ENCODE peak calls at places on chromosome 17, in seven cellular contexts. W is GM12865, M is tibial nerve, B is fibroblast of lung, O is ascending aorta, C is MCF 10A, A is IMR-90. E is an unnamed sample.

GRCh38 chr17:10215286-10215685 is 16.9 kb upstream of the GAS7 start:
- DNase-seq in W (no peak), M (no peak), B (no peak), O (no peak), C (no peak), A (no peak), E (no peak)

GRCh38 chr17:74512624-74513084 is 18.6 kb downstream of the CD300LB start:
- DNase-seq in W (peak), M (no peak), B (no peak), O (no peak), C (peak), A (no peak), E (peak)

GRCh38 chr17:46044286-46044928 is 45.4 kb downstream of the STH start:
- DNase-seq in W (peak), M (peak), B (peak), O (peak), C (peak), A (peak), E (peak)

GRCh38 chr17:66135896-66136295 is 56.0 kb downstream of the CEP112 start:
- DNase-seq in W (no peak), M (no peak), B (no peak), O (no peak), C (no peak), A (peak), E (no peak)

GRCh38 chr17:2050246-2050866 is 4.5 kb upstream of the HIC1 start:
- DNase-seq in W (peak), M (no peak), B (peak), O (no peak), C (peak), A (peak), E (no peak)

GRCh38 chr17:76561332-76561731 is 21.5 kb downstream of the PRCD start:
- DNase-seq in W (peak), M (no peak), B (no peak), O (no peak), C (no peak), A (peak), E (no peak)

GRCh38 chr17:14926526-14927122 is 338.5 kb downstream of the PMP22 start:
- DNase-seq in W (peak), M (no peak), B (peak), O (no peak), C (peak), A (peak), E (peak)

GRCh38 chr17:50212121-50212843 is 10.9 kb upstream of the COL1A1 start:
- DNase-seq in W (no peak), M (peak), B (peak), O (peak), C (no peak), A (peak), E (peak)

GRCh38 chr17:81858170-81858966 is 2.0 kb downstream of the P4HB start:
- DNase-seq in W (no peak), M (no peak), B (no peak), O (no peak), C (no peak), A (no peak), E (no peak)

GRCh38 chr17:40564883-40565744 is at the start of gene CCR7:
- DNase-seq in W (peak), M (no peak), B (no peak), O (no peak), C (no peak), A (no peak), E (no peak)

GRCh38 chr17:60601443-60602384 is 1.7 kb downstream of the PPM1D start:
- DNase-seq in W (peak), M (no peak), B (peak), O (peak), C (peak), A (peak), E (peak)

GRCh38 chr17:50585346-50585745 is 24.8 kb downstream of the CACNA1G start:
- DNase-seq in W (no peak), M (no peak), B (no peak), O (no peak), C (no peak), A (no peak), E (no peak)

GRCh38 chr17:49646391-49647255 is 31.3 kb downstream of the SPOP start:
- DNase-seq in W (peak), M (no peak), B (peak), O (peak), C (peak), A (peak), E (peak)

GRCh38 chr17:83083368-83084201 is 4.2 kb downstream of the METRNL start:
- DNase-seq in W (no peak), M (no peak), B (peak), O (no peak), C (peak), A (peak), E (peak)

GRCh38 chr17:7019839-7020519 is 2.9 kb upstream of the BCL6B start:
- DNase-seq in W (no peak), M (no peak), B (peak), O (peak), C (peak), A (peak), E (peak)
- TF ChIP-seq CTCF in W (no peak), M (no peak), B (no peak), O (no peak), C (no peak), A (no peak), E (no peak)

GRCh38 chr17:47066841-47067682 is 88.0 kb upstream of the RPRML start:
- DNase-seq in W (peak), M (peak), B (peak), O (peak), C (peak), A (peak), E (peak)
- TF ChIP-seq CTCF in W (peak), M (no peak), B (peak), O (no peak), C (no peak), A (peak), E (peak)

DNA sequence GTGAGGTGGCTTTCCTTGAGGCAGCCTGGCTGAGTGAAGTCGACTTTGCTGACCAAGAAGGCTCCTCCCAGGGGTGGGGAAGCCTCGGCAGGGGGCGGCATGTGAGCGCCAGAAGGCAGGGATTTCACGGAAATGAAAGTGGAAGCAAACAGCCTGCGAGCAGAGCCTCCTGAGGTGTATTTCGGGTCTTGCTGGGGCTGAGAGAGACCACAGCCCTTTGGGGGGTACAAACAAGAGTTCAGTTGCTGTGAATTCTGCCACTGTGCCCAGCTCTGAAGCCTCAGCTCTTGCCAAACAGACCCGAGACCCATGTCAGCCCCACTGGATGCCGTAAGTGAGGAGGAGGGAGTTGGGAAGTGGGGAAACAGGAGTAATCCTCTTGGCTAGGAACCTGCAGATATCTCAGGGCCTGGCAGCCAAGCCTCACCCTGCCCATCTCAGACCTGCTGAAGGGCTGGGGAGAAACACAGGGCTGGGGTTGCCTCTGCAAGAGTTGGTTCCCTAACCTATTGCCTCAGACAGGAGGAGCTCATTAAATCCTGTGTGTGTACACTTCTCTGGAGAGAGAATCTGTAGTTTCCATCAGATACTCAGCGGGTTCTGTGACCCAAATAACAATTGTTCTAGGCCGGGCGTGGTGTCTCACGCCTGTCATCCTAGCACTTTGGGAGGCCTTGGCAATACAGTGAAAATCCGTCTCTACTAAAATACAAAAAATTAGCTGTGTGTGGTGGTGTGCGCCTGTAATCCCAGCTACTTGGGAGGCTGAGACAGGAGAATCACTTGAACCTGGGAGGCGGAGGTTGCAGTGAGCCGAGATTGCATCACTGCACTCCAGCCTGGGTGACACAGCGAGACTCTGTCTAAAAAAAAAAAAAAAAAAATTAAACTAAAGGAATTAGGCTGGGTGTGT is at the start of gene IFI35:
- DNase-seq in W (peak), M (peak), B (peak), O (peak), C (peak), A (peak), E (peak)
- TF ChIP-seq CTCF in W (peak), M (peak), B (no peak), O (peak), C (no peak), A (peak), E (peak)

DNA sequence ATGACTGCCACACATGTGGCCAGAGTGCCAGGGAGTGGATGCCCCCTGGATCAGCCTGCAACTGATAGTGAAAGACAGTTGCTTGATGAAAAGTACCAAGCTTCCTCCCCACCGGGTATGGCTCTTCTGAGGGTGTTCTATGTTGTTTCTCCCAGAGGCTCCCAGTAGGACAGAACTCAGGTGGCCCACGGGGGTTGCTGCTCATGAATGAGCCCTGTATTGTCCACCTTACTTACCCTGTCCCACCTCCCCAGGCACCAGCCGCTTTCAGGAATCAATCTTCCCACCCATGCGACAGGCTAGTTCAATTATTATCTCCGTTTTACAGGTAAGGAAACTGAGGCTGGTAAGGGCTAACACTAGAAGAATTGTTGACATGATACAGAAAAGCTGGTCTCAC is 34.9 kb upstream of the RGS9 start:
- DNase-seq in W (no peak), M (no peak), B (no peak), O (no peak), C (no peak), A (no peak), E (no peak)
- TF ChIP-seq CTCF in W (no peak), M (no peak), B (no peak), O (no peak), C (no peak), A (no peak), E (no peak)

DNA sequence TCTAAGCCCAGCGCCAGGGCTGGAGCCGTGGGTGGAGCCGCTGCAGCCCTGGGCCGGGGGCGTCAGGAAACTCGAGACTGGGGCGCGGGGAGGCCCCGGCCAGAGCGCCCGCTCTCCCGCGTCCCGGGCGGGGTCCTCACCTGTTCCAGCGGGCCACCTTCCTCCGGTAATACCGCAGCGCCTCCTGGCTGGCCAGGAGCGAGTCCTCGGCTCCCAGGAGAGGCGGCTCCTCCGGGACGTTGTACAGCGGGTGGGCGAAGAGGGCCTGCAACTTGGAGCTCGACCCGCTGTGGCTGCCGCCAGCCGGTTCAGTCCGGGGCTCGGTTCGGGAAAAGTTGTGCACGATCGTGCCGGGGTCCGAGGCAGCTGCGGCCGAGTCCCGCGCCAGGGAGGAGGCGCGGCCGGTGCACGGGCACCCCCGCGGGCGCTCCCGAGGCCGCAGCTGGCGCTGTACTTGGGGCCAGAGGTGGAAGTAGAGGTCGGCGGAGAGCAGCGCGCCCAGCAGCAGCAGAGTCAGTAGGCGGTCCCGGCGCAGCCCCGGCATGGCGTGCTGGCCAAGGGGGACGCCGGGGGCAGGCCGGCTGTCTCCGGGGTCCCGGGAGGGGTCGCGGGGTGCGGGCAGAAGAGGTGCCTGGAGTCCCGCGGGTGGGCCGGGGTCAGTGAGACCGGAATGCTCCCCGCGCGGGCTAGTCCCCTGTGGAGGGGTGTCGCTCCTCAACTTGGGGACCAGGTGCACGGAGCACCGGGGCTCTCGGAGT is 865 bp downstream of the FAM20A start:
- DNase-seq in W (peak), M (no peak), B (no peak), O (no peak), C (no peak), A (no peak), E (no peak)
- TF ChIP-seq CTCF in W (no peak), M (no peak), B (peak), O (no peak), C (no peak), A (no peak), E (peak)

GRCh38 chr17:18951941-18952842 is at the start of gene SLC5A10:
- DNase-seq in W (no peak), M (no peak), B (no peak), O (no peak), C (no peak), A (no peak), E (no peak)
- TF ChIP-seq CTCF in W (peak), M (no peak), B (peak), O (no peak), C (no peak), A (peak), E (peak)

GRCh38 chr17:4956493-4957061 is 5.7 kb downstream of the ENO3 start:
- DNase-seq in W (peak), M (no peak), B (no peak), O (no peak), C (no peak), A (no peak), E (no peak)
- TF ChIP-seq CTCF in W (peak), M (peak), B (no peak), O (no peak), C (no peak), A (peak), E (no peak)

GRCh38 chr17:43431741-43432523 is 33.1 kb downstream of the ARL4D start:
- DNase-seq in W (no peak), M (no peak), B (no peak), O (no peak), C (peak), A (peak), E (peak)

GRCh38 chr17:43427362-43428043 is 28.7 kb downstream of the ARL4D start:
- DNase-seq in W (no peak), M (no peak), B (no peak), O (no peak), C (no peak), A (no peak), E (no peak)

GRCh38 chr17:43423777-43424455 is 25.1 kb downstream of the ARL4D start:
- DNase-seq in W (no peak), M (no peak), B (no peak), O (no peak), C (no peak), A (no peak), E (no peak)

GRCh38 chr17:43430936-43431649 is 32.3 kb downstream of the ARL4D start:
- DNase-seq in W (no peak), M (no peak), B (no peak), O (no peak), C (no peak), A (no peak), E (no peak)

GRCh38 chr17:43428524-43428923 is 29.7 kb downstream of the ARL4D start:
- DNase-seq in W (no peak), M (no peak), B (no peak), O (no peak), C (no peak), A (no peak), E (no peak)
- TF ChIP-seq CTCF in W (peak), M (peak), B (no peak), O (peak), C (no peak), A (peak), E (peak)

DNA sequence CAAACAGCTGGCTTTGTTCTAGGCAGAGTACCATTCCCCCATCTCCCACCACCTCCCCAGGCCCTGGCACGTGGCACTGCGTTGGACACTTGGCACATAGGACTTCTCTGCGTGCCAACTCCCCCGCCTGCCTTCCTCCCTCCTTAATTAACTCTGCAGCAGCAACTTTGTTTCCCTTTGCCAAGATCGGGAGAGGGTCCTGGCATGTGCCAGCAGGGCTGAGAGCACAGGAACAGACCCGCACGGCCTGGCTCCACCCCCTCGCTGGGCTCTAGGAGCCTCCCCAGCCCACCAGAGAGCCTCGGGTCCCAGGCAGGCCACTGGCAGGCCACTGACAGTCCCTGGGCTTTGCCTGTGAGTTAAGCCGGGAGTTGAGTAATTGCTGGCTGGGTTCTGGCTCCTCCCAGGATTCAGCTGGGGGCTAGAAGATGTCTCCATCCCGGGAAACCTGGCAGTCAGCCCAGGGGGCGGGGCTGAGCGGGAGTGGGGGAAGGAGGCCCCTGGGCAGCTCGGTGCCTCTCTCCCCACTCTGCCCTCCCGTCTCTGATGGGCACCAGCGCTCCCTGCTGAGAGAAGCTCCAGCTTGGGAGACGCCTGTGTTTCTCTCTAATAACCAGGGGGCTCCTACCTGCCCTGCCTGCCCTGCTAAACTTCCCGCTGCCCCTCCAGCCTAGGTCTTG is 224.0 kb upstream of the TNRC6C start:
- DNase-seq in W (no peak), M (peak), B (peak), O (peak), C (peak), A (peak), E (peak)
- TF ChIP-seq CTCF in W (no peak), M (no peak), B (no peak), O (peak), C (no peak), A (no peak), E (no peak)

GRCh38 chr17:65015855-65016254 is 40.7 kb downstream of the GNA13 start:
- DNase-seq in W (no peak), M (no peak), B (no peak), O (no peak), C (no peak), A (no peak), E (no peak)
- TF ChIP-seq CTCF in W (no peak), M (no peak), B (no peak), O (no peak), C (no peak), A (no peak), E (no peak)

E was measured in fibroblast of the aortic adventitia.